ENCODE peak calls at places on chromosome 7, in eight cellular contexts. J is heart left ventricle, Z is adrenal gland, N is Peyer's patch, I is A549, M is IMR-90, W is body of pancreas, X is HCT116. A is an unnamed sample.

GRCh38 chr7:158710651-158711102 is 6.1 kb upstream of the NCAPG2 start:
- DNase-seq in J (no peak), Z (no peak), N (no peak), I (no peak), M (peak; percentile 23), W (peak; percentile 38), X (no peak), A (no peak)

GRCh38 chr7:4245866-4246470 is 436.1 kb upstream of the FOXK1 start:
- DNase-seq in J (no peak), Z (no peak), N (no peak), I (no peak), M (no peak), W (no peak), X (no peak), A (no peak)

GRCh38 chr7:91347288-91347687 is 83.1 kb downstream of the FZD1 start:
- DNase-seq in J (no peak), Z (peak; percentile 18), N (no peak), I (no peak), M (peak; percentile 2), W (peak; percentile 15), X (no peak), A (no peak)

GRCh38 chr7:96273716-96274115 is 48.2 kb downstream of the SLC25A13 start:
- DNase-seq in J (no peak), Z (no peak), N (no peak), I (no peak), M (no peak), W (no peak), X (no peak), A (no peak)

GRCh38 chr7:104973909-104974415 is 40.0 kb upstream of the KMT2E start:
- DNase-seq in J (no peak), Z (no peak), N (no peak), I (no peak), M (peak; percentile 92), W (no peak), X (no peak), A (no peak)

GRCh38 chr7:80630611-80631010 is 7.8 kb upstream of the CD36 start:
- DNase-seq in J (no peak), Z (no peak), N (no peak), I (no peak), M (peak; percentile 34), W (no peak), X (no peak), A (no peak)

GRCh38 chr7:78734626-78735025 is 718.8 kb downstream of the MAGI2 start:
- DNase-seq in J (no peak), Z (no peak), N (no peak), I (no peak), M (no peak), W (no peak), X (no peak), A (no peak)

GRCh38 chr7:128783143-128783799 is 7.7 kb upstream of the OPN1SW start:
- DNase-seq in J (peak; percentile 86), Z (peak; percentile 57), N (no peak), I (peak; percentile 77), M (peak; percentile 89), W (peak; percentile 41), X (peak; percentile 8), A (no peak)

GRCh38 chr7:133704436-133704835 is 422.7 kb upstream of the LRGUK start:
- DNase-seq in J (no peak), Z (no peak), N (no peak), I (no peak), M (peak; percentile 28), W (no peak), X (no peak), A (no peak)

GRCh38 chr7:36141850-36142249 is 11.2 kb upstream of the EEPD1 start:
- DNase-seq in J (no peak), Z (no peak), N (no peak), I (no peak), M (no peak), W (no peak), X (no peak), A (no peak)

GRCh38 chr7:68783671-68784070 is 814.6 kb upstream of the AUTS2 start:
- DNase-seq in J (no peak), Z (no peak), N (no peak), I (peak; percentile 51), M (peak; percentile 14), W (no peak), X (no peak), A (no peak)

GRCh38 chr7:141989996-141990395 is 5.7 kb upstream of the MGAM start:
- DNase-seq in J (no peak), Z (no peak), N (no peak), I (no peak), M (no peak), W (no peak), X (no peak), A (no peak)

GRCh38 chr7:157234271-157234670 is 95.5 kb downstream of the UBE3C start:
- DNase-seq in J (no peak), Z (no peak), N (no peak), I (no peak), M (no peak), W (no peak), X (no peak), A (no peak)

GRCh38 chr7:23445326-23445725 is 25.0 kb downstream of the IGF2BP3 start:
- DNase-seq in J (no peak), Z (no peak), N (no peak), I (no peak), M (peak; percentile 45), W (no peak), X (no peak), A (no peak)

GRCh38 chr7:136086712-136087111 is 109.6 kb upstream of the MTPN start:
- DNase-seq in J (peak; percentile 72), Z (peak; percentile 80), N (no peak), I (peak; percentile 76), M (peak; percentile 85), W (peak; percentile 86), X (peak; percentile 36), A (no peak)

GRCh38 chr7:112449902-112450806 is at the start of gene IFRD1:
- DNase-seq in J (peak; percentile 98), Z (peak; percentile 99), N (peak; percentile 100), I (peak; percentile 99), M (peak; percentile 98), W (peak; percentile 99), X (peak; percentile 95), A (peak; percentile 94)

DNA sequence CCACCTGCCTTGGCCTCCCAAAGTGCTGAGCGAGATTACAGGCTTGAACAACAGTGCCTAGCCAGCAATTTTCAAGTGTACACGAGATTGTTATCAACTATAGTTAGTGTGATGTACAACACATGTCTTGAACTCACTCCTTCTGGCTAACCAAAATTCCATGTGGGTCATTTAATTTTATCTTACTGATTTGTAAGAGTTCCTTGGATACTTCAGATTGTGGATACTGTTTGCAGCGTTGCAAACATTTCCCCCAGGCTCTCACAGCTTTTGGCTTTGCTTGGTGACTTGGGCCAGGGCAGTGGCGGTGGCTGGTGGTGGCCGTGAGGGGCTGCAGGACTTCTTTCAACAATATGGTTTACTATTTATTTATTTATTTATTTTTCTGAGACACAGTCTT is 8.5 kb upstream of the TMEM270 start:
- DNase-seq in J (no peak), Z (no peak), N (no peak), I (no peak), M (no peak), W (no peak), X (no peak), A (no peak)
- H3K4me1 ChIP-seq in J (peaks cover 21% of the 10 kb centered on the region), Z (peaks cover 6% of the 10 kb centered on the region), N (no peaks in the 10 kb centered on the region), I (peaks cover 36% of the 10 kb centered on the region), M (peaks cover 15% of the 10 kb centered on the region), W (peaks cover 17% of the 10 kb centered on the region), X (peaks cover 43% of the 10 kb centered on the region), A (peaks cover 22% of the 10 kb centered on the region)

DNA sequence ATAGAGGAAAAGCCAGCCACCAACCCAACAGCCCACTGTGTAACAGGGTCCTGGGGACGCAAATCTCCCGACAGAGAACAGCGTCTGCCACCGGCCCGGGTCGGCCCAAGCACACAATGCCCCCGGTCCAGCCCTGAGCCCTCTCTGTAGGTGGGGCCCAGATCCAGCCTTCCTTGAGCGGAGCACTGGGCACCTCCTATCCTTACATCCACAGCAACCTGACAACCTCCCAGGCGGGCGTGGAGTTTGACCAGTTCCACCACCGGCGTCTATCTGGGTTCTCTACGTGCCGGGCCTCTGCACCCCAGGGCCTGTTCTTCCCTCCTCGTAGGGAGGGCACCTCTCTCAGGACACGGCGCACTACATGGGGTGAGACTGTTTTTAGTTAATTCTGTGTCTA is 109.0 kb downstream of the CYTH3 start:
- DNase-seq in J (no peak), Z (no peak), N (no peak), I (no peak), M (no peak), W (no peak), X (no peak), A (no peak)
- H3K27ac ChIP-seq in J (no peak overlapping the region), Z (no peak overlapping the region), N (no peak overlapping the region), I (no peak overlapping the region), M (no peak overlapping the region), W (no peak overlapping the region), X (no peak overlapping the region), A (no peak overlapping the region)

GRCh38 chr7:117011419-117012260 is 58.3 kb downstream of the ST7 start:
- DNase-seq in J (no peak), Z (no peak), N (no peak), I (no peak), M (no peak), W (no peak), X (no peak), A (no peak)
- TF ChIP-seq POLR2A in J (no peak), Z (no peak), N (no peak), I (no peak), M (no peak), W (no peak), X (no peak), A (no peak)

GRCh38 chr7:151058766-151059361 is 525 bp upstream of the SLC4A2 start:
- DNase-seq in J (no peak), Z (no peak), N (no peak), I (peak; percentile 33), M (no peak), W (no peak), X (no peak), A (no peak)
- H3K4me1 ChIP-seq in J (peaks cover 52% of the 10 kb centered on the region), Z (peaks cover 57% of the 10 kb centered on the region), N (peaks cover 4% of the 10 kb centered on the region), I (peaks cover 31% of the 10 kb centered on the region), M (peaks cover 43% of the 10 kb centered on the region), W (peaks cover 56% of the 10 kb centered on the region), X (peaks cover 28% of the 10 kb centered on the region), A (peaks cover 60% of the 10 kb centered on the region)

A was measured in esophagus squamous epithelium.